ENCODE peak calls at places on chromosomes 5 and 9, in five cellular contexts. One of them, this sample, is unnamed.

GRCh38 chr5:75670571-75670970 is 46.7 kb downstream of the POC5 start:
- DNase-seq in hippocampal formation: no peak
- DNase-seq in activated T-cell treated with anti-CD3 and anti-CD28 coated beads for 1 hour: no peak
- DNase-seq in posterior cingulate gyrus: no peak
- DNase-seq in T-helper 2 cell: no peak
- DNase-seq in this sample: no peak

GRCh38 chr9:107653263-107653821 is 163.8 kb upstream of the KLF4 start:
- DNase-seq in activated T-cell treated with anti-CD3 and anti-CD28 coated beads for 1 hour: no peak
- DNase-seq in T-helper 2 cell: no peak
- DNase-seq in hippocampal formation: no peak
- DNase-seq in posterior cingulate gyrus: no peak
- DNase-seq in this sample: no peak

GRCh38 chr9:120663380-120663779 is 50.9 kb downstream of the MEGF9 start:
- DNase-seq in T-helper 2 cell: no peak
- DNase-seq in activated T-cell treated with anti-CD3 and anti-CD28 coated beads for 1 hour: no peak
- DNase-seq in hippocampal formation: no peak
- DNase-seq in posterior cingulate gyrus: no peak
- DNase-seq in this sample: no peak

GRCh38 chr9:134779640-134780039 is 101.0 kb upstream of the FCN2 start:
- DNase-seq in activated T-cell treated with anti-CD3 and anti-CD28 coated beads for 1 hour: no peak
- DNase-seq in posterior cingulate gyrus: no peak
- DNase-seq in hippocampal formation: no peak
- DNase-seq in T-helper 2 cell: no peak
- DNase-seq in this sample: no peak

GRCh38 chr5:41788800-41789395 is 81.3 kb downstream of the OXCT1 start:
- DNase-seq in hippocampal formation: no peak
- DNase-seq in T-helper 2 cell: no peak
- DNase-seq in activated T-cell treated with anti-CD3 and anti-CD28 coated beads for 1 hour: no peak
- DNase-seq in posterior cingulate gyrus: no peak
- DNase-seq in this sample: no peak

GRCh38 chr5:93307557-93307956 is 273.5 kb downstream of the NR2F1-AS1 start:
- DNase-seq in activated T-cell treated with anti-CD3 and anti-CD28 coated beads for 1 hour: no peak
- DNase-seq in hippocampal formation: no peak
- DNase-seq in posterior cingulate gyrus: no peak
- DNase-seq in T-helper 2 cell: no peak
- DNase-seq in this sample: no peak

GRCh38 chr9:76023715-76024195 is 133.3 kb downstream of the PCSK5 start:
- DNase-seq in activated T-cell treated with anti-CD3 and anti-CD28 coated beads for 1 hour: no peak
- DNase-seq in hippocampal formation: no peak
- DNase-seq in posterior cingulate gyrus: no peak
- DNase-seq in T-helper 2 cell: peak
- DNase-seq in this sample: no peak

GRCh38 chr5:57531333-57531732 is 48.7 kb upstream of the ACTBL2 start:
- DNase-seq in posterior cingulate gyrus: no peak
- DNase-seq in T-helper 2 cell: no peak
- DNase-seq in hippocampal formation: no peak
- DNase-seq in activated T-cell treated with anti-CD3 and anti-CD28 coated beads for 1 hour: no peak
- DNase-seq in this sample: no peak

GRCh38 chr5:52837591-52838001 is 49.9 kb downstream of the ITGA1 start:
- DNase-seq in posterior cingulate gyrus: no peak
- DNase-seq in activated T-cell treated with anti-CD3 and anti-CD28 coated beads for 1 hour: no peak
- DNase-seq in T-helper 2 cell: no peak
- DNase-seq in hippocampal formation: no peak
- DNase-seq in this sample: no peak

GRCh38 chr9:132639322-132639721 is 30.5 kb downstream of the DDX31 start:
- DNase-seq in activated T-cell treated with anti-CD3 and anti-CD28 coated beads for 1 hour: no peak
- DNase-seq in posterior cingulate gyrus: no peak
- DNase-seq in T-helper 2 cell: no peak
- DNase-seq in hippocampal formation: no peak
- DNase-seq in this sample: no peak

GRCh38 chr5:135386886-135387628 is 12.0 kb downstream of the MACROH2A1 start:
- DNase-seq in hippocampal formation: no peak
- DNase-seq in T-helper 2 cell: no peak
- DNase-seq in activated T-cell treated with anti-CD3 and anti-CD28 coated beads for 1 hour: no peak
- DNase-seq in posterior cingulate gyrus: no peak
- DNase-seq in this sample: peak

GRCh38 chr5:75603421-75603820 is 7.8 kb upstream of the ANKDD1B start:
- DNase-seq in T-helper 2 cell: no peak
- DNase-seq in hippocampal formation: no peak
- DNase-seq in posterior cingulate gyrus: no peak
- DNase-seq in activated T-cell treated with anti-CD3 and anti-CD28 coated beads for 1 hour: no peak
- DNase-seq in this sample: peak

GRCh38 chr5:149157330-149157729 is 16.0 kb downstream of the ABLIM3 start:
- DNase-seq in activated T-cell treated with anti-CD3 and anti-CD28 coated beads for 1 hour: no peak
- DNase-seq in posterior cingulate gyrus: no peak
- DNase-seq in T-helper 2 cell: no peak
- DNase-seq in hippocampal formation: no peak
- DNase-seq in this sample: no peak

This sample was measured in pons.